ENCODE peak calls at places on chromosomes 12 and 14, in seven cellular contexts. O is K562, N is kidney, I is endothelial cell, H is uterus, T is mesothelial cell of epicardium, S is fibroblast of mammary gland. Z is an unnamed sample.

GRCh38 chr14:58488550-58488949 is 61.0 kb downstream of the KIAA0586 start:
- DNase-seq in S (peak; percentile 48), N (no peak), I (peak; percentile 14), T (no peak), H (no peak), O (no peak), Z (no peak)

GRCh38 chr12:94560416-94561221 is 89.7 kb downstream of the TMCC3 start:
- DNase-seq in H (no peak), S (peak; percentile 67), O (no peak), T (no peak), N (peak; percentile 79), I (no peak), Z (no peak)

GRCh38 chr12:118357327-118358007 is 15.2 kb downstream of the TAOK3 start:
- DNase-seq in I (no peak), T (no peak), O (peak; percentile 90), S (peak; percentile 80), H (no peak), N (no peak), Z (no peak)

GRCh38 chr14:24235804-24236688 is 3.3 kb downstream of the GMPR2 start:
- DNase-seq in S (no peak), I (no peak), N (no peak), T (no peak), O (no peak), H (no peak), Z (no peak)

GRCh38 chr12:120761581-120761980 is 36.0 kb downstream of the ACADS start:
- DNase-seq in H (no peak), O (no peak), S (peak; percentile 86), I (no peak), N (no peak), T (no peak), Z (no peak)

GRCh38 chr14:31263485-31264133 is 56.0 kb upstream of the HECTD1 start:
- DNase-seq in H (peak; percentile 43), I (no peak), O (no peak), T (no peak), N (peak; percentile 82), S (peak; percentile 100), Z (no peak)

GRCh38 chr14:74579447-74580274 is 32.4 kb downstream of the LTBP2 start:
- DNase-seq in S (peak; percentile 93), T (no peak), N (no peak), I (no peak), H (no peak), O (peak; percentile 13), Z (no peak)

GRCh38 chr12:6772331-6772695 is at the start of gene LAG3:
- DNase-seq in T (no peak), S (no peak), I (no peak), H (peak; percentile 58), O (no peak), N (no peak), Z (no peak)

GRCh38 chr14:104334812-104335161 is 196.4 kb downstream of the KIF26A start:
- DNase-seq in H (no peak), T (no peak), O (no peak), N (no peak), I (no peak), S (no peak), Z (peak; percentile 68)

GRCh38 chr14:90575781-90576180 is 179.0 kb downstream of the CALM1 start:
- DNase-seq in S (no peak), I (no peak), H (no peak), T (no peak), O (no peak), N (no peak), Z (no peak)

GRCh38 chr14:94600148-94600545 is 12.0 kb upstream of the SERPINA3 start:
- DNase-seq in T (no peak), N (no peak), O (no peak), H (no peak), S (no peak), I (no peak), Z (no peak)

GRCh38 chr14:73746540-73747385 is 32.6 kb upstream of the PNMA1 start:
- DNase-seq in I (no peak), O (no peak), S (no peak), T (no peak), H (no peak), N (no peak), Z (no peak)

GRCh38 chr12:5039815-5040214 is 3.9 kb upstream of the KCNA5 start:
- DNase-seq in T (no peak), I (no peak), N (no peak), S (no peak), O (no peak), H (no peak), Z (no peak)

GRCh38 chr12:69936214-69936731 is 111.2 kb downstream of the MYRFL start:
- DNase-seq in T (no peak), O (no peak), H (no peak), S (no peak), I (no peak), N (no peak), Z (no peak)

GRCh38 chr12:14239350-14239934 is 126.0 kb upstream of the ATF7IP start:
- DNase-seq in N (no peak), I (no peak), S (peak; percentile 60), O (no peak), T (no peak), H (no peak), Z (peak; percentile 69)

DNA sequence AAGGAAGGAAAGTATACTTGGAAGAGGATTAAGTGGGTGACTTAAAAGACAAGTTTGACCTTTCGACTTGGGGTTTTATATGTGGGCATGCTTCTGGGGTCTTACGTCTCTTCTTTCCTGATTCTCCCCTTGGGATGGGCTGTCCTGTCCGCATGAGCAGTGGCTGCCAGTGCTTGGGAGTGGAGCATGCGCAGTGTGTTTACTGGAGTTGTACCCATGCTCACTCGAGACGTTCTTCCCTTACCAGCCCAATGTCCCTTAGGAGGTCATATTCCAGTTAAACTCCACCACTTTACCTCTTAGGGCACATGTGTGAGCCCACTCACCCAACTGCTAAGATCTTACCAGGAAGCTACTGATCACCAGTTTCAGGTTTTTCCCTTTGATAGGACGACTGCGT is 20.0 kb upstream of the CHST11 start:
- DNase-seq in I (no peak), S (no peak), O (no peak), T (no peak), N (no peak), H (no peak), Z (no peak)
- TF ChIP-seq CTCF in I (no peak), S (no peak), O (no peak), T (no peak), N (no peak), H (no peak), Z (no peak)

DNA sequence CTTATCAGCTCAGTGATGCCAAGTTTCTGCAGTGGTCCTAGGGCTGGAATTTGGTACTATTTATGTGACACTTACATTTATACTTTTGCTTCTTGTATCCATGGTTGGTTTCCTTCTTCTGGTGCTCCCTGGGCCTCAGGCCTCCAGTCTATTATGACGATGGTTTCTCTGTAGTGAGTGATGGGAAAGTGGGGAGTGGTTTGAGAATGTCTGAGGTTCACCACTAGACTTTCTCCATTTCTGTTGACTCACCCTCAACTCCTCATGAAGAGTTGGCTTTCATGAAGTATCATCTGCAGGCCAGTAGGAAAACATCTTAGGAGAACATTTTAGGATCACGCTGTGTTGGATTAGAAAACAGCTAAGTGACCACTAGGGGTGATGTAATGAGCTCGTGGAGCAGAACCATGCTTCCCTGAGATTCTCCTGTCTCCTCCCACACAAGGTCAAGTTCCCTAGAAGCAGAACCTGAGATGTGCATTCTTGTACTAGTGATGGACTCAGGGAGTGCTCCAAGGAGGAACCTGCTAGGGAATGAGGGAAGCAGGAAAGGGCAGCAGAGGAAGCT is 32.1 kb downstream of the RPH3A start:
- DNase-seq in O (no peak), T (no peak), S (no peak), H (no peak), I (no peak), N (no peak), Z (peak; percentile 24)
- TF ChIP-seq CTCF in O (peak; percentile 14), T (peak; percentile 27), S (no peak), H (no peak), I (no peak), N (no peak), Z (peak; percentile 44)

GRCh38 chr12:109608796-109609195 is 35.2 kb downstream of the MVK start:
- DNase-seq in O (no peak), N (no peak), H (no peak), S (no peak), T (no peak), I (no peak), Z (no peak)

GRCh38 chr12:109608270-109608669 is 34.7 kb downstream of the MVK start:
- DNase-seq in T (no peak), O (no peak), H (no peak), S (no peak), I (no peak), N (no peak), Z (no peak)

GRCh38 chr12:109609256-109609821 is 35.7 kb downstream of the MVK start:
- DNase-seq in O (no peak), T (no peak), N (no peak), I (no peak), S (no peak), H (no peak), Z (no peak)

GRCh38 chr12:109606261-109607028 is 32.9 kb downstream of the MVK start:
- DNase-seq in O (peak; percentile 20), H (no peak), S (no peak), I (no peak), N (no peak), T (no peak), Z (no peak)

DNA sequence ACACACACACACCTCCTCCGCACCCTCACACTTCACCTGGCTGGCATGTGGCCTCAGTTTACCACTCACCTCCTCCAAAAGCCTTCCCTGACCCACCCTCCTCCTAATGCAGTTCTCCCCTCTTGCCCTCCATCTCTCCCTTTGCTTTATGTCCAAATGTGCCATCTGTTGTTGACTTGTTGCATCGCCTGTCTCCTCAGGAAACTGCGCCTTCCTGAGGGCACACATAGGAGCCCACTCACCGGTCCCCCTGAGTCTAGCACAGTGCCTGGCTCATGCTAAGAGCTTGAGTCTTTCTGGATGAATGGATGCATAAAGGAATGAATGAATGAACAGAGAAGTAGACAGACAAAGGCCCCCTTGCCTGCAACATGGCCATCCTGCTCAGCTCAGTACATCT is 34.0 kb downstream of the MVK start:
- DNase-seq in N (no peak), T (no peak), S (no peak), H (no peak), O (no peak), I (no peak), Z (no peak)
- TF ChIP-seq CTCF in N (no peak), T (no peak), S (no peak), H (no peak), O (no peak), I (no peak), Z (no peak)

DNA sequence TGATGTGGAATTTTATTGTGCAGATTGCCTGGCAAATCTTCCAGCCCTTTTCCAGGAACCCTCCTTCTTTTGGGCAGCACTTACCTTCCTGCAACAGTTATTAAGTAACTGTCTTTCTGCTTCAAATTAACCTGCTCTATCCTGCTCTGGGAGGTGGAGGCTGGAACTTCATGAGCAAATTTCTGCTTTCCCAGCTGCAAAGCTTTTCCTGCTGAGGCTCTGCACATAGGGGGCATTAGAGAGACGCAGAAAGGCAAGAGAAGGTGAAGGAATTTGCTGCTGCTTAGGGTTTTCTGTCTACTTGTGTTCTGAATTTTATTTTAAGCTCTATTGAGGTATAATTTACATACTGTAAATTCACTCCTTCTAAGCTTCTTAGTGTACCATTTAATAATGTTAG is 259.2 kb downstream of the PCNX1 start:
- DNase-seq in N (no peak), T (no peak), I (peak; percentile 55), O (peak; percentile 11), S (peak; percentile 68), H (no peak), Z (no peak)
- TF ChIP-seq CTCF in N (peak; percentile 57), T (no peak), I (peak; percentile 28), O (peak; percentile 58), S (peak; percentile 84), H (no peak), Z (peak; percentile 54)